ENCODE peak calls at places on chromosomes 12 and 14, in ten cellular contexts. T is choroid plexus epithelial cell, J is MM.1S, A is fibroblast of mammary gland, U is ascending aorta, O is adrenal gland, V is upper lobe of right lung, G is PC-9, X is ovary, D is pancreas. K is an unnamed sample.

GRCh38 chr12:104680070-104680469 is 223.3 kb downstream of the CHST11 start:
- DNase-seq in V (no peak), U (no peak), X (no peak), A (no peak), D (no peak), G (no peak), T (peak), O (no peak), J (no peak), K (no peak)

GRCh38 chr14:49553892-49554291 is 32.3 kb downstream of the RPS29 start:
- DNase-seq in X (no peak), J (no peak), O (no peak), A (no peak), T (no peak), V (no peak), U (no peak), D (no peak), G (no peak), K (no peak)

GRCh38 chr12:25591132-25591531 is 38.0 kb upstream of the LMNTD1 start:
- DNase-seq in U (no peak), T (peak), O (no peak), G (peak), D (no peak), A (peak), J (no peak), V (no peak), X (no peak), K (no peak)

GRCh38 chr14:91935621-91936020 is 11.9 kb downstream of the FBLN5 start:
- DNase-seq in O (no peak), D (no peak), U (no peak), X (no peak), J (no peak), T (no peak), V (no peak), A (no peak), G (no peak), K (no peak)

GRCh38 chr14:72688990-72689677 is 204.8 kb downstream of the DPF3 start:
- DNase-seq in U (no peak), O (no peak), G (no peak), V (no peak), A (no peak), T (no peak), J (no peak), D (no peak), X (no peak), K (no peak)

GRCh38 chr12:4114986-4115385 is 158.6 kb upstream of the CCND2 start:
- DNase-seq in U (no peak), J (no peak), A (no peak), G (no peak), T (no peak), X (no peak), O (no peak), D (no peak), V (peak), K (no peak)

GRCh38 chr12:132603240-132604107 is 6.9 kb downstream of the LRCOL1 start:
- DNase-seq in O (no peak), G (no peak), U (no peak), D (no peak), X (peak), T (no peak), J (no peak), V (no peak), A (no peak), K (no peak)

GRCh38 chr14:89773644-89774316 is 180.8 kb downstream of the EFCAB11 start:
- DNase-seq in A (no peak), G (peak), U (no peak), T (no peak), V (peak), D (peak), O (peak), X (no peak), J (peak), K (no peak)

GRCh38 chr14:102085503-102085902 is 1.3 kb downstream of the HSP90AA1 start:
- DNase-seq in V (peak), U (no peak), D (no peak), G (peak), X (no peak), T (no peak), J (no peak), O (no peak), A (no peak), K (no peak)

GRCh38 chr12:47017901-47018479 is 61.4 kb upstream of the PCED1B start:
- DNase-seq in X (no peak), A (no peak), U (no peak), J (no peak), V (no peak), T (peak), O (no peak), D (no peak), G (peak), K (no peak)

GRCh38 chr12:114674201-114675047 is 9.6 kb downstream of the TBX3 start:
- DNase-seq in T (no peak), D (no peak), A (no peak), X (no peak), U (no peak), V (no peak), G (no peak), J (no peak), O (peak), K (no peak)

GRCh38 chr14:57390806-57391562 is 598 bp downstream of the NAA30 start:
- DNase-seq in X (no peak), G (peak), V (peak), T (peak), U (peak), J (peak), O (peak), A (no peak), D (peak), K (no peak)

GRCh38 chr12:56160160-56160763 is 2.1 kb downstream of the MYL6 start:
- DNase-seq in A (peak), X (no peak), J (no peak), G (no peak), O (peak), V (no peak), D (no peak), U (no peak), T (peak), K (no peak)

GRCh38 chr14:99972748-99973466 is 92.3 kb upstream of the EVL start:
- DNase-seq in J (no peak), V (no peak), T (no peak), G (no peak), X (no peak), A (peak), D (no peak), U (no peak), O (no peak), K (no peak)

GRCh38 chr12:93156091-93156490 is 221.6 kb upstream of the NUDT4 start:
- DNase-seq in U (no peak), G (no peak), X (no peak), O (no peak), T (no peak), A (no peak), J (no peak), V (no peak), D (no peak), K (no peak)

GRCh38 chr12:52579468-52580450 is 6.1 kb upstream of the KRT74 start:
- DNase-seq in X (no peak), G (no peak), J (no peak), O (no peak), D (no peak), U (no peak), A (no peak), V (peak), T (no peak), K (no peak)

GRCh38 chr12:103846415-103846814 is 5.4 kb upstream of the NT5DC3 start:
- DNase-seq in U (no peak), T (no peak), O (no peak), D (no peak), X (no peak), G (no peak), J (no peak), V (no peak), A (no peak), K (no peak)

DNA sequence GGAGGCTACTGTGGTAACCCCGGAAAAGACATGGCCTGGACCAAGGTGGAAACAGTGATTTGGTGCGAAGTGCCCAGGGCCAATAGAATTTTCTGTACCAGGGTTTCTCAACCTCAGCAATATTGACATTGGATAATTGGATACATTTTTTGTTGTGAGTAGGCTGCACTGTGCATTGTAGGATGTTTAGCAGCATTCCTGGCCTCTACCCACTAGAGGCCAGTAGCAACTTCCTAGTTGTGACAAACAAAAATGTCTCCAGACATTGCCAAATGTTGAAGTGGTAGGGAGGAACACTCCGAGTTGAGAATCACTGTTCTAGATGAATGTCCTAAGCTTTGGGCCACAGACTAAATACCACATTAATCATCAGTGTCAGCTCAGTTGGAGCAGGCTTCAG is 6.2 kb upstream of the CGRRF1 start:
- DNase-seq in X (no peak), O (no peak), D (no peak), G (no peak), J (peak), U (no peak), V (no peak), T (peak), A (peak), K (no peak)
- TF ChIP-seq CTCF in X (no peak), O (peak), D (no peak), G (peak), J (peak), U (peak), V (peak), T (peak), A (peak), K (peak)

GRCh38 chr12:111434680-111435338 is 29.1 kb downstream of the SH2B3 start:
- DNase-seq in A (peak), G (no peak), X (peak), U (no peak), V (no peak), J (peak), D (no peak), T (peak), O (peak), K (no peak)
- H3K4me3 ChIP-seq in A (no peak), G (no peak), X (no peak), U (peak), V (no peak), J (peak), D (peak), T (peak), O (no peak), K (no peak)

DNA sequence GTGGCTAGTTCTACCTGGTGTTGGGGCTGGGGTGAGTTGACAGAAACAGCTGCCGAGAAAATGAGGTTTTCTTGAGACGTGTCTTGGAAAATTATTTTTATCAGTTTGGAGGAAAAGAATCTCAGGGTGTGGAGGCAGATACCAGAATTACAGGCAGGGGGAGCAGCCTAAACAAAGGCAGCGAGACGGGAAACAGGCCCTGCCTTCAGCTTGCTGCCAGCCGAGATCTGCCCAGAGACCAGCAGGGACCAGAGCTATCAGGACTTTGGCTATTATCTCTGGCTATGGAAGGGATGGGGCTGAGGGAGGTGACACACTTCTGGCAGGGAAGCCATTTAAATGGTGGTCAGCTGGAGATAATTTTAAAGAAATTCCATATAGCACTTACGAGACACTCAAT is 25.7 kb downstream of the SYNDIG1L start:
- DNase-seq in U (no peak), V (no peak), J (no peak), D (no peak), X (no peak), A (no peak), T (peak), G (no peak), O (no peak), K (no peak)
- TF ChIP-seq CTCF in U (no peak), V (no peak), J (no peak), D (no peak), X (no peak), A (peak), T (peak), G (peak), O (no peak), K (peak)

GRCh38 chr12:120264086-120264485 is 1.4 kb downstream of the PXN start:
- DNase-seq in O (no peak), J (no peak), U (no peak), G (no peak), V (no peak), X (no peak), D (no peak), T (no peak), A (no peak), K (no peak)

GRCh38 chr12:120264511-120265202 is 873 bp downstream of the PXN start:
- DNase-seq in J (no peak), D (no peak), T (no peak), G (peak), V (no peak), X (no peak), A (no peak), O (peak), U (no peak), K (no peak)

GRCh38 chr12:120263725-120264040 is 1.8 kb downstream of the PXN start:
- DNase-seq in J (no peak), O (no peak), A (no peak), G (no peak), D (no peak), T (no peak), V (no peak), X (no peak), U (no peak), K (no peak)

GRCh38 chr12:120261951-120262851 is 3.3 kb downstream of the PXN start:
- DNase-seq in T (peak), V (no peak), D (no peak), A (no peak), O (no peak), J (no peak), X (no peak), U (no peak), G (peak), K (peak)

GRCh38 chr12:120262852-120263724 is 2.4 kb downstream of the PXN start:
- DNase-seq in X (no peak), U (no peak), T (no peak), O (no peak), G (no peak), D (no peak), V (no peak), J (no peak), A (no peak), K (no peak)
- H3K4me3 ChIP-seq in X (peak), U (peak), T (peak), O (no peak), G (peak), D (peak), V (peak), J (no peak), A (peak), K (peak)

DNA sequence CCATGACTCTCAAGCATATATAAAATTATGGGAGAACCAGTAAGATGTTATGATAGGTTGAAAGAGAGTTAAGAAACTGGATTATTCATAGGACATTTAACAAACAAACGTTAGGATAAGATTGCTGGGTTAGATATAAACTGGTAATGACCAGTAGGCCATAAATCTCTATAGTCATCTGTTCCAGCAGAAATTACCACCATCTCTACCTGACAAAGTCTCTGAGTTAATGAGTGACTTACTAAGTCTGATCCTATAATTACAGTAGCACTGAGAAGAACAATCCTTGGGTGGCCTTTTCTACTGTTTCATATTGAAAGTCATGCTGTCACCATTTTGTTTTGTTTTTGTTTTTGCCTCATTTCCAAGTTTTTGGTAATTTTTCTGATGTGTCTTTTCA is 136.9 kb upstream of the CNOT2 start:
- DNase-seq in U (no peak), A (no peak), V (no peak), T (no peak), G (no peak), D (no peak), O (no peak), X (no peak), J (no peak), K (no peak)
- TF ChIP-seq CTCF in U (no peak), A (no peak), V (no peak), T (no peak), G (no peak), D (no peak), O (no peak), X (no peak), J (no peak), K (no peak)

DNA sequence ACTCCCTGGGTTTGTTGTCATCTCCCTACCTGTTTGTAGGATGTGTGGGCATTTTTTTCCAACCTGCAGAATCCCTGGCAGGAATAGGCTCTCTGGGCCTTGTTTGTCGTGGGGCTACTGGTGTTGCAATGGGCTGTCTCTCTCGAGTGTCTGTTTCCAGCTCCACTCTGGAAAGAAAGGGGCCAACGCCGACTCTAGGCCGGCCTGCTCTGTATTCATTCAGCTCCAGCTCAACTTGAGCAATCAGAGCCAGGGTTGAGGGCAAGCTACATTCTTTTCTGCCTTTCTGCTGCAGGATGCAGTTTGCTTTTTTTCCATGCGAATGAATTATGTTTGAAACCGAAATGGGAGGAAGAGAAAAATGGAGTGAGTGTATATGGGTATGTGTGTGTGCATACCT is 2.3 kb downstream of the JDP2 start:
- DNase-seq in D (no peak), X (peak), U (no peak), O (no peak), G (no peak), T (peak), V (no peak), J (no peak), A (peak), K (no peak)
- H3K4me3 ChIP-seq in D (peak), X (no peak), U (peak), O (no peak), G (peak), T (peak), V (peak), J (no peak), A (peak), K (peak)

DNA sequence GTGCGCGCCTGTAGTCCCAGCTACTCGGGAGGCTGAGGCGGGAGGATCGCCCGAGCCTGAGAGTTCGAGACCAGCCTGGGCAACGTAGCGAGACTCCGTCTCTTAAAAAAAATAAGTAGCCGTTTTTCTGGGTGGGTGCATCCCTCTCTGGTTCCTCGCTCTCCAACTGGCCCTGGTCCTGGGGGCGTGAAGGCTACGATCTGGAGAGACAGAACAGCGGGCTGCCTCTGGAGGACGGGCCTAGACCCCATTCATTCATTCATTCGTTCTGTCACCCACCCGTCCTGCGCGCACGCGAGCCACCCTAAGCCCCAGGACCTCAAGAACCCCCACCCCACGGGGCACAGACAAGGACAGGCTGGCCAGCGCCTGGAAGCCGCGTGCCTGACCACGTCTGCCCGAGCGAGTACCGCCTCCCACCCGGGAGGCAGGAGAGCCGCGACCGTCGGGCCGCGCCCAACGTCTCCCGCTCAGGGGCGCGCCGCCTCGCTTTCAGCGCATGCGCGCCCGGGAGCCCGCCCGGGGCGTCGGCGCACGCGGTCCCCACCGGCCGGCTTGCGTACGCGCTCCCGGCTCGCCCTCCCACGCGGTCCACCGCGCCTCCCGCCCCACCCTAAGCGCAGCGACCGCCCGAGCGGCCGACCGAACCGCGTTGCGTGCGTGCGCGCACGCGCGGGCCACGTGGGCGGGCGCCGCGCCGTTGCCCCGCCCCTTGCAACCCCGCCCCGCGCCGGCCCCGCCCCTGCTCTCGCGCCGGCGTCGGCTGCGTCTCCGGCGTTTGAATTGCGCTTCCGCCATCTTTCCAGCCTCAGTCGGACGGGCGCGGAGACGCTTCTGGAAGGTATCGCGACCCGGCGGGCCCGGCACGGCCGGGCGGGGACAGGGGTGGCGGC is at the start of gene RAN:
- DNase-seq in G (peak), O (peak), X (peak), T (peak), A (peak), J (peak), D (peak), U (peak), V (peak), K (peak)
- TF ChIP-seq CTCF in G (no peak), O (peak), X (no peak), T (no peak), A (no peak), J (no peak), D (no peak), U (no peak), V (no peak), K (no peak)

GRCh38 chr12:78229491-78230209 is 399.0 kb downstream of the NAV3 start:
- DNase-seq in J (peak), O (peak), G (peak), V (no peak), A (peak), T (peak), U (no peak), X (peak), D (no peak), K (no peak)
- H3K4me3 ChIP-seq in J (no peak), O (no peak), G (no peak), V (no peak), A (no peak), T (no peak), U (no peak), X (no peak), D (no peak), K (no peak)

DNA sequence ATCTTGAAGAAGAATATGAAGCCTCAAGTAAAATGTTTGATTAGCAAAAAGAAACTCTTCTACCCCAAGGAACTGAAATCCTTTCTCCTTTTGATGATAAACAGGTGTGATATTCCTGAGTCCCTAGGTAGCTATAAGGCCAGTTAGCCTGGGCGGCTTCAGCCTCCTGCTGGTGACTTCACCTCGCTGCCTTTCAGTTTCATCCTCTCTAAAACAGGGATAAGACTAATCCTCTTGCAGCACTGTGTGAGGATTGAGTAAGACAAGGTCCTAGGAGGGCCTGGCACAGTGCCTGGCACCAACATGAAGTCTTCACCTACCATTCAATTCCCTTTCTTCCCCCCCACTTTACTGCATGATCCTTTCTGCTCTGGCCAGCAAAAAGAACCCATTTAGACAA is 42.1 kb downstream of the CIT start:
- DNase-seq in X (no peak), V (no peak), T (peak), J (no peak), A (peak), D (no peak), G (no peak), O (no peak), U (no peak), K (no peak)
- TF ChIP-seq CTCF in X (no peak), V (no peak), T (peak), J (no peak), A (peak), D (no peak), G (no peak), O (no peak), U (no peak), K (peak)

K was measured in astrocyte of the cerebellum.